ENCODE peak calls at places on chromosomes 11 and 22, in ten cellular contexts. Z, I, A, K, M, B, D, C, N and W are unnamed samples.
A peak's percentile ranks its signal among the peaks of the same experiment; 100 is the strongest.

GRCh38 chr22:46377566-46378498 is 42.3 kb downstream of the TRMU start:
- DNase-seq in A (no peak), C (peak; percentile 96), D (no peak), I (peak; percentile 89), K (peak; percentile 61), B (no peak), N (no peak), M (peak; percentile 94), Z (no peak), W (peak; percentile 91)

GRCh38 chr11:3340025-3340424 is 38.9 kb downstream of the ZNF195 start:
- DNase-seq in B (no peak), C (no peak), A (peak; percentile 59), D (peak; percentile 71), N (no peak), K (no peak), I (peak; percentile 27), Z (no peak), M (no peak), W (no peak)

GRCh38 chr22:23237201-23237798 is 57.0 kb downstream of the BCR start:
- DNase-seq in Z (peak; percentile 40), A (peak; percentile 67), I (no peak), N (no peak), B (no peak), K (no peak), M (peak; percentile 72), C (peak; percentile 77), D (no peak), W (no peak)

GRCh38 chr11:33724644-33725035 is 11.6 kb downstream of the CD59 start:
- DNase-seq in B (no peak), I (no peak), A (peak; percentile 89), N (no peak), Z (no peak), C (no peak), D (no peak), K (no peak), M (no peak), W (no peak)

GRCh38 chr22:33811686-33812085 is 108.6 kb downstream of the LARGE1 start:
- DNase-seq in Z (peak; percentile 90), C (peak; percentile 26), I (no peak), B (no peak), A (peak; percentile 79), N (no peak), M (peak; percentile 47), K (no peak), D (no peak), W (no peak)

GRCh38 chr22:37256075-37256726 is 12.1 kb upstream of the RAC2 start:
- DNase-seq in C (no peak), Z (no peak), N (peak; percentile 69), A (no peak), M (no peak), I (no peak), K (no peak), B (no peak), D (no peak), W (peak; percentile 14)

GRCh38 chr11:61482513-61482912 is 26.0 kb upstream of the LRRC10B start:
- DNase-seq in A (no peak), Z (no peak), M (peak; percentile 27), D (no peak), B (peak; percentile 60), I (peak; percentile 33), C (peak; percentile 74), K (peak; percentile 37), N (no peak), W (no peak)

GRCh38 chr22:19654338-19654922 is 59.9 kb upstream of the SEPTIN5 start:
- DNase-seq in N (no peak), C (no peak), M (no peak), I (no peak), B (no peak), K (no peak), A (no peak), D (no peak), Z (no peak), W (no peak)

GRCh38 chr11:42175203-42175602 is 715.8 kb upstream of the LRRC4C start:
- DNase-seq in Z (no peak), I (no peak), A (peak; percentile 1), B (no peak), N (no peak), M (no peak), K (no peak), D (no peak), C (no peak), W (no peak)

GRCh38 chr11:65043881-65044501 is 3.0 kb downstream of the SAC3D1 start:
- DNase-seq in M (no peak), B (no peak), Z (no peak), A (peak; percentile 45), C (no peak), N (peak; percentile 78), I (no peak), D (peak; percentile 37), K (no peak), W (peak; percentile 81)

GRCh38 chr22:20507253-20508066 is at the start of gene MED15:
- DNase-seq in A (peak; percentile 85), K (peak; percentile 75), N (peak; percentile 98), Z (peak; percentile 90), I (peak; percentile 87), M (peak; percentile 89), C (peak; percentile 95), D (peak; percentile 83), B (peak; percentile 88), W (peak; percentile 94)

GRCh38 chr22:32308934-32309333 is 48.7 kb upstream of the RFPL3 start:
- DNase-seq in B (no peak), D (no peak), A (no peak), N (no peak), C (no peak), K (no peak), Z (no peak), I (no peak), M (no peak), W (no peak)

GRCh38 chr22:40463017-40463631 is 92.7 kb downstream of the SGSM3 start:
- DNase-seq in K (no peak), B (peak; percentile 58), M (no peak), C (no peak), N (peak; percentile 84), A (no peak), Z (no peak), D (no peak), I (no peak), W (no peak)

GRCh38 chr11:79626135-79626748 is 185.4 kb upstream of the TENM4 start:
- DNase-seq in M (no peak), C (no peak), I (no peak), Z (no peak), D (no peak), K (no peak), N (no peak), B (no peak), A (no peak), W (no peak)

GRCh38 chr22:42615092-42615859 is 593 bp upstream of the POLDIP3 start:
- DNase-seq in A (peak; percentile 99), K (peak; percentile 68), Z (peak; percentile 93), B (peak; percentile 91), D (peak; percentile 99), N (peak; percentile 92), C (peak; percentile 91), I (peak; percentile 96), M (peak; percentile 90), W (peak; percentile 85)
- TF ChIP-seq CTCF in A (no peak), K (no peak), Z (no peak), B (no peak), D (no peak), N (no peak), C (no peak), I (no peak), M (no peak), W (no peak)

GRCh38 chr11:45083544-45084087 is 62.8 kb upstream of the PRDM11 start:
- DNase-seq in Z (no peak), M (peak; percentile 37), C (peak; percentile 57), K (no peak), A (no peak), I (peak; percentile 33), D (no peak), N (no peak), B (no peak), W (no peak)
- TF ChIP-seq CTCF in Z (no peak), M (no peak), C (peak; percentile 63), K (peak; percentile 55), A (peak; percentile 11), I (peak; percentile 44), D (peak; percentile 49), N (no peak), B (no peak), W (peak; percentile 22)

GRCh38 chr22:44003776-44004460 is 20.2 kb upstream of the PARVB start:
- DNase-seq in K (no peak), Z (no peak), I (no peak), D (no peak), A (no peak), B (no peak), N (peak; percentile 34), M (no peak), C (peak; percentile 63), W (peak; percentile 15)
- TF ChIP-seq CTCF in K (no peak), Z (no peak), I (no peak), D (no peak), A (no peak), B (no peak), N (no peak), M (no peak), C (peak; percentile 52), W (no peak)

DNA sequence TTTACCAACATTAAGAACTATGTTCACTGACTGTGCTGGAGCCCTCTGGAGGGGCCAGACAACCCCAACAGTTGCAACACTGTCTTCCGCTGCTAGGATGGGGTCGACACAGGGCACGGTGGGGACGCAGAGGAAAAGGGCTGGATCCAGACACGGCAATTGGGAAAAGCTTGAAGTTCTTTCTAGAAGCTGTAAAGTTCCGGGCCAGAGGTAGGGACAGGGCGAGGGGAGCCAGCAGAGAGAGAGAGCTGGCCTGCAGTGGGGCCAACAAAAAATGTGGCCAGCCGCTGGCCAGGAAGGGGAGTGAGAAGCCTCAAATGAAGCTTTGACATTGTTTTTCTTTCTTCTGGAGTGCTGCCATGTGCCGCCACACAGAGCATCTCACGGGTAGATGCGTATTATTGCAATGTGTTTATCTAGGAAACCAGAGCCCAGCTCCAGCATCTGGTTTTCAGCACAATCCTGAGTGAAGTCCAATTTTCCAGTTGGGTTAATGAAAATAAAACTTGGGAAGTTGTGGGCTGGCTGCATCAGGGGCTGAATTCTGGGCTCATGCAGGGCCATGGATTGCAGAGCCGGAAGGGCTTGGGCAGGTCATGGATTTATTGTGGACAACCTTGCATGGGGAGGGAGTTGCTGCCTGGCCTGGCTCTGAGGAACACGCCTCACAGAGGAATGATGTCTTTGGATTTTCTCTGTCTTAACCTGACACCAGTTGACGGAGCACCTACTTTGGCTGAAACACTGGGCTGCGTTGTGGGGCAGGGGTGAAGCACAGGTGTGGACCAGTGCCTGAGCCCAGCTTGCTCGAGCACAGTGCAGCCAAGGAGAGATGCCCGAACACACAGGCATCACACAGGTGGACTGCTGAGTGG is 67.6 kb upstream of the AMPD3 start:
- DNase-seq in Z (peak; percentile 84), C (no peak), B (no peak), K (no peak), I (no peak), M (peak; percentile 25), D (peak; percentile 86), A (peak; percentile 97), N (no peak), W (no peak)
- TF ChIP-seq CTCF in Z (no peak), C (no peak), B (no peak), K (no peak), I (no peak), M (no peak), D (no peak), A (no peak), N (no peak), W (no peak)

GRCh38 chr11:7986768-7987559 is at the start of gene EIF3F:
- DNase-seq in Z (peak; percentile 96), K (peak; percentile 82), B (peak; percentile 94), D (peak; percentile 98), A (peak; percentile 100), I (peak; percentile 100), M (peak; percentile 94), N (peak; percentile 93), C (peak; percentile 99), W (peak; percentile 87)
- TF ChIP-seq CTCF in Z (peak; percentile 73), K (peak; percentile 92), B (peak; percentile 79), D (peak; percentile 79), A (peak; percentile 84), I (peak; percentile 94), M (peak; percentile 89), N (peak; percentile 85), C (peak; percentile 91), W (peak; percentile 88)